ENCODE peak calls at places on chromosome 22, in nine cellular contexts. W is heart left ventricle, Q is body of pancreas, H is tibial nerve, B is stomach, U is right lobe of liver, F is HCT116, T is GM12892, J is uterus. D is an unnamed sample.

GRCh38 chr22:31308181-31308580 is 15.9 kb upstream of the PIK3IP1 start:
- DNase-seq in W (no peak), F (no peak), B (no peak), U (no peak), J (no peak), T (no peak), Q (no peak), H (no peak), D (no peak)

GRCh38 chr22:48755332-48755949 is 1072.2 kb downstream of the BRD1 start:
- DNase-seq in F (no peak), T (no peak), B (peak), W (no peak), U (no peak), J (no peak), Q (no peak), H (no peak), D (no peak)

GRCh38 chr22:17057959-17058814 is 26.6 kb upstream of the IL17RA start:
- DNase-seq in B (peak), T (peak), W (peak), F (peak), H (peak), U (peak), Q (peak), J (peak), D (peak)

GRCh38 chr22:39900306-39901227 is at the start of gene GRAP2:
- DNase-seq in H (no peak), T (peak), B (no peak), W (no peak), U (no peak), J (no peak), F (no peak), Q (no peak), D (no peak)

GRCh38 chr22:25563757-25564319 is 637 bp upstream of the GRK3 start:
- DNase-seq in J (no peak), W (peak), Q (peak), F (no peak), T (no peak), H (peak), U (peak), B (no peak), D (peak)

GRCh38 chr22:35586771-35587170 is 30.4 kb downstream of the MB start:
- DNase-seq in B (no peak), W (no peak), Q (no peak), F (no peak), T (no peak), J (no peak), H (no peak), U (no peak), D (no peak)

GRCh38 chr22:21928048-21928447 is 24.6 kb downstream of the PPM1F start:
- DNase-seq in U (peak), Q (peak), J (no peak), H (no peak), B (no peak), F (no peak), W (no peak), T (no peak), D (no peak)

GRCh38 chr22:24593810-24594568 is 1.1 kb upstream of the LRRC75B start:
- DNase-seq in T (no peak), B (no peak), F (no peak), W (no peak), U (peak), Q (peak), H (no peak), J (no peak), D (no peak)

GRCh38 chr22:37178350-37179125 is 9.5 kb downstream of the C1QTNF6 start:
- DNase-seq in U (peak), H (no peak), B (peak), F (no peak), J (no peak), W (no peak), Q (peak), T (no peak), D (peak)

GRCh38 chr22:40182231-40182835 is 4.6 kb downstream of the TNRC6B start:
- DNase-seq in H (no peak), W (no peak), B (no peak), T (no peak), J (no peak), Q (no peak), U (no peak), F (no peak), D (no peak)

GRCh38 chr22:22748297-22748743 is 103.9 kb downstream of the GGTLC2 start:
- DNase-seq in F (no peak), T (no peak), U (no peak), J (no peak), Q (peak), B (peak), W (no peak), H (peak), D (peak)

GRCh38 chr22:22528780-22529179 is 8.7 kb upstream of the ZNF280A start:
- DNase-seq in T (no peak), U (no peak), Q (no peak), H (no peak), J (no peak), B (no peak), F (no peak), W (no peak), D (no peak)

GRCh38 chr22:37025500-37026070 is 6.0 kb downstream of the MPST start:
- DNase-seq in J (no peak), U (no peak), W (no peak), B (no peak), F (no peak), T (no peak), H (no peak), Q (no peak), D (no peak)

GRCh38 chr22:35418088-35418487 is 18.1 kb downstream of the MCM5 start:
- DNase-seq in J (no peak), T (no peak), B (no peak), W (no peak), U (no peak), H (no peak), Q (no peak), F (no peak), D (no peak)

GRCh38 chr22:33477131-33478111 is 419.2 kb upstream of the SYN3 start:
- DNase-seq in F (no peak), W (no peak), Q (no peak), H (no peak), U (no peak), J (no peak), T (no peak), B (no peak), D (no peak)

GRCh38 chr22:21866821-21867527 is 471 bp downstream of the MAPK1 start:
- DNase-seq in T (no peak), U (peak), H (no peak), W (peak), B (peak), F (no peak), Q (peak), J (peak), D (no peak)

GRCh38 chr22:40449676-40450035 is 79.3 kb downstream of the SGSM3 start:
- DNase-seq in Q (no peak), F (no peak), B (no peak), J (no peak), T (no peak), U (no peak), H (no peak), W (no peak), D (no peak)

GRCh38 chr22:24169439-24170058 is 11.7 kb upstream of the SUSD2 start:
- DNase-seq in B (no peak), U (no peak), J (no peak), H (no peak), T (no peak), W (no peak), F (no peak), Q (no peak), D (no peak)

GRCh38 chr22:35450824-35451541 is 51.0 kb downstream of the MCM5 start:
- DNase-seq in Q (no peak), U (no peak), F (no peak), H (no peak), W (no peak), J (no peak), B (no peak), T (no peak), D (no peak)

GRCh38 chr22:38698407-38699094 is 2.2 kb downstream of the JOSD1 start:
- DNase-seq in W (no peak), F (no peak), J (no peak), T (no peak), B (no peak), U (no peak), Q (no peak), H (no peak), D (no peak)

GRCh38 chr22:38694945-38695344 is 5.8 kb downstream of the JOSD1 start:
- DNase-seq in U (no peak), F (no peak), J (no peak), B (no peak), H (no peak), W (no peak), T (no peak), Q (no peak), D (no peak)

GRCh38 chr22:38699143-38699542 is 1.6 kb downstream of the JOSD1 start:
- DNase-seq in F (no peak), T (no peak), J (no peak), U (no peak), H (no peak), Q (no peak), B (no peak), W (no peak), D (no peak)

GRCh38 chr22:38696606-38697005 is 4.1 kb downstream of the JOSD1 start:
- DNase-seq in Q (no peak), B (no peak), F (peak), W (no peak), T (no peak), U (no peak), H (no peak), J (no peak), D (no peak)

DNA sequence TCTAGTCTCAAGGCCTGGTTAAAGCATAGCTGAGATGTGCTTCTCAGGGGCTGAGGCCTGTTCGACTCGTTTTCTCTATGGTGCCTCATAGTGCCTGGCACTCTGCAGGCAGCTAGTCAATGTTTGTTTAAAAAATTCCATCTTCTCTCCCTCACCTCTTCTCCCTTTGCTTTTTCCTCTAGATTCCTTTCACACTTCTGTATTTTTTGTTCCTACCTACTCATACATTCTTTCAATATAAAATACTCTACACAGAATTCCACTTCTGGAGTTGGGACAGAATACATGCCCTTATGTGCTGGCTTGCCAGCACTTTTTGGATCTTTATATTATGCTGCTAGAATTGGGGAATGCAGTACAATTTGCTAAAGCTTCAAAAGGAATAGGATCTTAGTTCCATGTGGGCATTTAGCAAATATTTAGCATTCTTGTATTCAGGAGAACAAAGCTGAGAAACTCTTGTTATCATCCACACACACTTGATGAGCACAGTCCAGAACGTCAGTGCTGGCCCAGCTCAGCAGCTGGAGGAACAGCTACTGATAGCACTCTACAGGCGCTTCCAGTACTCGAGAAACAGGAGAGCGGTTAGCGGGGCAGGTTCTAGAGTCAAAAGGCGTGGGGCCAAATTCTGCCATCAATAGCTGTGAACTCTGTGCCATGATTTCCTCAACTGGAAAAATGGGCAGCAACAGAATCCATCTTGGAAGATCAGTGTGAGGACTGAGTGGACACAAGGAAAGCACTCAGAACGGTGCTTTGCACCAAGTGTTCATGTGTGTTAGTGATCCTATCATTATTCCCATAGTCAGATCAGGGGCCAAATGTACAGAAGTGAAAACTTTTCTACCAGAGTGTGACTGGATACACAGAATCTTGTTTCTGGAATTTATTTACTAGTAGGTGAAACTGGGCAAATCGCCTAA is 3.4 kb downstream of the JOSD1 start:
- DNase-seq in B (peak), H (no peak), T (no peak), W (no peak), J (no peak), U (no peak), Q (peak), F (no peak), D (no peak)
- TF ChIP-seq POLR2A in B (no peak), H (no peak), T (no peak), W (no peak), J (no peak), U (no peak), Q (no peak), F (no peak), D (no peak)

DNA sequence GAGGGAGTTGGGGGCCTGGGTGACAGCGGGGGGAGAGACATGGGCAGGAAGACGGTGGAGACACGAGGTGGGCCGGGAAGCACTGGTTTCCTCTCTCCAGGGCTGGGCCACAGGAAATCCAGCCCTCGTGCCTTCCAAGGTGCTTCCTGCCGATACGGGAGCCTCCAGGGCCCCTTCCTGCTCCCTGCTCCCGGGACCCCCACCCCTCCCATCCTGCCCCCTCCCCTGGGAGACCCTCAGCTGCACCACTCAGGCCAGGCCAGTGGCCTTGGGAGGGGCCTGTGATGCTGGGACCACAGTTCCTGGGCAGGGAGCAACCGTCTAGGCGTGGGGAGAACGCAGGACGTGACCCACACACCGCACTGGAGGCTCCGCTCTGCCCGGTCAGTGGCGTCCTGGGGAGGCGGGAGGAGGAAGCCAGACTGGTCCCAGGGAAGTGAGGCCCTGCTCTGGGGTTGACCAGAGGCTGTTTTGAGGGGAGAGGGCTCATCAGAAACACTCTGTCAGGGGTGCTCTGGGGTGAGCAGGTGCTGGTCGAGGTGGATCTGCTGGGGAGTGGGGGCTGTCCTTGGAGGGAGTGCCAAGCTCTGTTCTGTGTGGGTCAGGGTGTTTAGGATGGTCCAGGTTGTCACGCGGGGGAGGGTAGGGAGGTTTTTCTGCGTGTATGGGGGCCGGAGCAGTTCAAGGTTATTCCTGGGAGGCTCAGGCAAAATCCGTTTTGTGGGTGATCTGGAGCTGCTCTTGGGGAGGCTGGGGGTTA is at the start of gene SHANK3:
- DNase-seq in J (peak), F (no peak), T (peak), H (no peak), W (peak), U (peak), B (no peak), Q (peak), D (peak)
- TF ChIP-seq POLR2A in J (no peak), F (no peak), T (no peak), H (no peak), W (no peak), U (peak), B (no peak), Q (no peak), D (no peak)

DNA sequence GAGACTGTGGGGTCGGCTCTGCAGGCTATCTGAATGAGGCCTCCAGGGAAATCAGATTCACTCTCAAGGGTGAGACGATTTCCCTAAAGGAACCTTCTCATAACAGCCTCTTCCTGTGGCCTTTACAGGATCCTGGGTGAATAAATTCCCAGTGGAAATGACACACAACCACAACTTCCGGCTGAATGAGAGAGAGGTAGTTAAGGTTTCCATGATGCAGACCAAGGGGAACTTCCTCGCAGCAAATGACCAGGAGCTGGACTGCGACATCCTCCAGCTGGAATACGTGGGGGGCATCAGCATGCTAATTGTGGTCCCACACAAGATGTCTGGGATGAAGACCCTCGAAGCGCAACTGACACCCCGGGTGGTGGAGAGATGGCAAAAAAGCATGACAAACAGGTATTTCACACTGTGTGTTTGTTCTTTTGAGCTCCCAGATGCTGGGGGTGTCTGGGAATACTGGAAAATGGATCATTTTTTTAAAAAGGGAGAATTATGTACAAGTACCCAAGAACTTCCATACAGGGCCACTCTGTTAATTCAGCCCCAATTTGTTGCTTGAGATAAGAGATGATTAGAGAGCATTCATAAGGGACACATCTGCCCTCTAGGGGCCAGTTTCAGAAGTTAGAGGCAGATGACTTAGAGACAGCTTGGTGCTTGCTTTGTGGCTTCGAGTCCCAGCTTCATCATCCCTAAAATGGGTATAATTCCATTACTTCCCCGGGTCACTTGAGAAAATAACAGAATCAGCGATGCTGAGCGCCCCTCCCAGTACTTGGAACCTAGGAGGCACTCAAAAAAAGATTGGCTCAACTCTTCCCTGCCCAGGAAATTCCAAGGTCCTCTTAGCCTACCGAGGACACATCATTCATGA is 10.2 kb downstream of the SERPIND1 start:
- DNase-seq in T (peak), Q (peak), H (peak), B (no peak), U (no peak), W (no peak), F (peak), J (peak), D (no peak)
- TF ChIP-seq POLR2A in T (no peak), Q (no peak), H (no peak), B (no peak), U (no peak), W (no peak), F (no peak), J (no peak), D (no peak)

GRCh38 chr22:41526226-41526531 is 18.1 kb downstream of the POLR3H start:
- DNase-seq in U (no peak), H (no peak), F (no peak), J (no peak), Q (no peak), W (no peak), T (no peak), B (no peak), D (no peak)

GRCh38 chr22:41528938-41529561 is 15.2 kb downstream of the POLR3H start:
- DNase-seq in B (no peak), F (no peak), J (no peak), H (no peak), Q (no peak), T (no peak), W (no peak), U (no peak), D (no peak)

GRCh38 chr22:41524809-41525449 is 19.3 kb downstream of the POLR3H start:
- DNase-seq in T (no peak), B (peak), J (no peak), W (no peak), F (no peak), U (no peak), Q (no peak), H (no peak), D (no peak)

GRCh38 chr22:41528132-41528766 is 16.0 kb downstream of the POLR3H start:
- DNase-seq in T (no peak), B (no peak), U (no peak), H (no peak), F (no peak), Q (no peak), J (no peak), W (no peak), D (no peak)

DNA sequence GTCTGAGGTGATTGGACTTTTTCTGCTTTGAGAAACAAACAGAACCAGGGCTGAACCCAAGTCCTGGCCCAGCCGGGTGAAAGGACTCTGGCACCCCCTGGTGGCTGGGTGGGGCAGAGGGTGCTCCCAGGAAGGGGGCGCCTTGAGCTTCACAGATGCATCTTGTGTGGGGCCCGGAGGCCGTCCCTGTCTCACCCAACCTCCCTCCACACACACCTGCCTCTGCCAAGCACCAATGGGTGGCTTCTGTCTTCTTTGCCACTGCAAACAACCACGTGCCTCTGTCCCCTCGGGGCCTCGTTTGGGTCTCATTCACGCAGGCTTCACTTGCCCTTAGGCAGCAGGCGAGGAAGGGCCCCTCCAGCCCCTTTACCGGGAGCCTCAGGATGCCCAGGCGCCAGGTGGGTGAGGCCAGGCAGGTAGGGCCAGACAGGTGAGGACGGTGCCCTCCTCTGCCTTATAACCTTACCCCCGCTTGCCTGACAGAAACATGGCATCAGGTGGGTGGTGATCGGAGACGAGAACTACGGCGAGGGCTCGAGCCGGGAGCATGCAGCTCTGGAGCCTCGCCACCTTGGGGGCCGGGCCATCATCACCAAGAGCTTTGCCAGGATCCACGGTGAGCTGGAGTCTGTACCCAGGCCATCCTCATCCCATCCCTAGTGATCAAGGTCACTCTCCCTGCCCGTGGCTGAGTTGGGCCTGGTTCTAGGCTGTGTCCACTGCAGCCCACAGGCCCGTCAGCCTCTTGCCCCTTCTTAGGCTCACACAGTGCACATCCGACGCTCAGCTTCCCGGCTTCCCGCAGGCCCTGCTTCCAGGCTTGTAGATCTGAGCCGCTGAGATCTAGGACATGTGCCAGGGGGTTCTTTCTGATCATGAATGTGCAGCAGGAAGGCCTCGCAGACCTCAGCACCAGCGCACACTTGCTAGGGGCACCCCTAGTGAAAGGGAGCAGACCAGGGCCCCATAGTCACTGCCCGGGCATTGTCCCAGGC is 17.2 kb downstream of the POLR3H start:
- DNase-seq in Q (peak), F (no peak), H (no peak), W (no peak), T (peak), J (no peak), B (peak), U (peak), D (peak)
- TF ChIP-seq POLR2A in Q (no peak), F (no peak), H (no peak), W (no peak), T (no peak), J (no peak), B (no peak), U (no peak), D (no peak)

GRCh38 chr22:46070722-46071450 is 79.4 kb upstream of the PPARA start:
- DNase-seq in Q (peak), U (peak), H (no peak), J (peak), T (peak), W (peak), F (no peak), B (peak), D (no peak)
- TF ChIP-seq POLR2A in Q (peak), U (no peak), H (no peak), J (no peak), T (no peak), W (no peak), F (no peak), B (no peak), D (no peak)